ENCODE peak calls at places on chromosomes 6 and 20, in six cellular contexts. X, V, L, N, R and J are unnamed samples.

GRCh38 chr6:112227411-112227810 is 27.0 kb downstream of the LAMA4 start:
- DNase-seq in X (no peak), V (no peak), N (no peak), L (no peak), R (no peak), J (no peak)

GRCh38 chr20:34522969-34523871 is 7.0 kb downstream of the DYNLRB1 start:
- DNase-seq in R (no peak), V (peak; percentile 44), N (no peak), X (peak; percentile 28), L (peak; percentile 89), J (peak; percentile 87)

GRCh38 chr6:144845181-144845580 is 560.0 kb downstream of the UTRN start:
- DNase-seq in X (no peak), L (no peak), V (no peak), R (no peak), N (no peak), J (no peak)

GRCh38 chr6:134647861-134648260 is 302.0 kb downstream of the ALDH8A1 start:
- DNase-seq in R (no peak), L (no peak), N (no peak), V (no peak), X (no peak), J (no peak)

GRCh38 chr20:47360207-47360488 is 3.6 kb upstream of the ZMYND8 start:
- DNase-seq in R (no peak), L (no peak), X (peak; percentile 73), N (no peak), V (peak; percentile 98), J (no peak)

GRCh38 chr6:163296835-163297519 is 117.5 kb upstream of the QKI start:
- DNase-seq in N (no peak), R (no peak), V (no peak), L (no peak), X (no peak), J (no peak)

GRCh38 chr6:147204060-147204785 is at the start of gene STXBP5:
- DNase-seq in N (peak; percentile 76), X (peak; percentile 23), L (peak; percentile 73), V (no peak), R (no peak), J (peak; percentile 53)

GRCh38 chr6:141551318-141551717 is 581.4 kb upstream of the GJE1 start:
- DNase-seq in N (no peak), V (no peak), X (no peak), L (peak; percentile 10), R (no peak), J (no peak)

GRCh38 chr6:136235233-136235564 is 14.9 kb downstream of the MTFR2 start:
- DNase-seq in X (no peak), V (peak; percentile 67), N (no peak), L (no peak), R (no peak), J (no peak)

GRCh38 chr20:17644451-17644850 is 37.6 kb downstream of the RRBP1 start:
- DNase-seq in X (no peak), N (peak; percentile 47), V (no peak), L (no peak), R (no peak), J (no peak)

GRCh38 chr6:120410586-120410985 is 923.7 kb downstream of the TBC1D32 start:
- DNase-seq in L (no peak), V (no peak), X (no peak), N (no peak), R (no peak), J (no peak)

GRCh38 chr6:5125152-5126006 is 40.2 kb downstream of the PPP1R3G start:
- DNase-seq in L (peak; percentile 13), R (no peak), X (no peak), V (peak; percentile 80), N (no peak), J (no peak)

GRCh38 chr6:53067799-53068442 is 2.7 kb downstream of the FBXO9 start:
- DNase-seq in R (peak; percentile 40), L (no peak), N (no peak), V (no peak), X (no peak), J (no peak)

GRCh38 chr6:33428219-33428890 is 8.5 kb downstream of the SYNGAP1 start:
- DNase-seq in L (peak; percentile 83), R (peak; percentile 70), X (no peak), N (peak; percentile 59), V (no peak), J (peak; percentile 64)

GRCh38 chr20:63120286-63121090 is 95.4 kb downstream of the YTHDF1 start:
- DNase-seq in R (no peak), L (no peak), N (peak; percentile 34), X (no peak), V (no peak), J (peak; percentile 56)

GRCh38 chr20:63122626-63123025 is 93.3 kb downstream of the YTHDF1 start:
- DNase-seq in N (peak; percentile 3), R (no peak), X (no peak), L (no peak), V (no peak), J (peak; percentile 22)

GRCh38 chr20:63121246-63121645 is 94.7 kb downstream of the YTHDF1 start:
- DNase-seq in N (peak; percentile 31), L (no peak), X (no peak), V (no peak), R (no peak), J (no peak)

GRCh38 chr20:63123326-63123725 is 92.6 kb downstream of the YTHDF1 start:
- DNase-seq in X (no peak), N (no peak), R (no peak), V (no peak), L (no peak), J (peak; percentile 36)

DNA sequence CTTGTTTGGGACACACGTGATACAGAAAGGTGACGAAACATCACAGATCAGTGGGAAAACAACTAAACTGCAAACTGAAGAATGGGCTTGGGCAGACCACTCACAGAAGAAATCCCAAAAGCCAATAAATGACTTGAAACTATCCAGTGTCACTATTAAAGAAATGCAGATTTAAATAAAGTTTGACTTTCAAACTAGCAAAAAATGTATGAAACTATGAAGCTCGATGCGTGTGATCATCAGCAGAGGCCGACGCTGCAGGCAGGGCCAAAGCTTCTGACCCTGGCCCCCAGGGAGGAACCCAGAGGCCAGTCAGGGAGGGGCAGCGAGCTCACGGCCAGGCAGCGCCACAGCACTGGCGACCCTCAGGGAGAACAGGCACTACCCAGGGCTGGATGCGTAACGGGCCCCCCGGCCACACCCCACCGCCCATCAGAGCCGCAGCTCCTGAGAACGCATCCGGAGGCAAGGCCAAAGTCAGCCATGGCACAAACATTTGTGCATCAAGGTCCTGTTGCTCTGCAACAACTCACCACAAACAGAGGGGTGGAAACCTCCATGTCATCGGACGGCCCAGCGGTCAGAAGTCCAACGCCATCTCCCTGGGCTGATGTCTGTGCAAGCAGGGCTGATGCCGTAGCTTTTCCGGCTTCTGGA is 94.1 kb downstream of the YTHDF1 start:
- DNase-seq in V (no peak), X (no peak), R (no peak), N (peak; percentile 30), L (no peak), J (peak; percentile 63)
- H3K27me3 ChIP-seq in V (peaks cover 100% of the 10 kb centered on the region), X (peaks cover 26% of the 10 kb centered on the region), R (peaks cover 2% of the 10 kb centered on the region), N (peaks cover 37% of the 10 kb centered on the region), L (no peaks in the 10 kb centered on the region), J (no peaks in the 10 kb centered on the region)

GRCh38 chr6:91149914-91150674 is 563.2 kb upstream of the MAP3K7 start:
- DNase-seq in L (no peak), V (no peak), N (no peak), X (no peak), R (no peak), J (no peak)

GRCh38 chr6:91152824-91153223 is 566.0 kb upstream of the MAP3K7 start:
- DNase-seq in L (no peak), N (no peak), V (no peak), X (no peak), R (no peak), J (no peak)

GRCh38 chr6:91155129-91155528 is 568.3 kb upstream of the MAP3K7 start:
- DNase-seq in N (no peak), X (no peak), V (no peak), R (no peak), L (no peak), J (no peak)

GRCh38 chr6:91144161-91144560 is 557.3 kb upstream of the MAP3K7 start:
- DNase-seq in N (no peak), V (no peak), L (no peak), X (no peak), R (no peak), J (no peak)

DNA sequence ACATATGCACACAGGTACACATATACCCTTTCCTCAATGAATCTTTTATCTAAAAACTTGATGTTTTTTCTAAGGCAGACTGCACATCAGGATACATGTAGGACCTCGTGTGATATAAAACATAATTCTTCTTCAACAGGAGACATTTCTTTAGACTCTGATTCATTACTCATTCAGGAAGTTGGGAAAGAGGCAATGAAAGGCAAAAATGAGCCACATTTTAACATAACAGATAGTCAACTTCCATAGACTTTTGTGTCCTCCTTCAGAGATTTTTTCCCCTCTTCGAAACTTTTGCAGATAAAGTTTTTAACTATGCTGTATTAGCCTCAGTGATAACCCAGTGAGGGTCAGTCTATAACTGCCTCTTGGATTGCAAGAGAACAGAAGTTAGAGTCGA is 562.4 kb upstream of the MAP3K7 start:
- DNase-seq in L (no peak), X (no peak), R (no peak), V (no peak), N (no peak), J (no peak)
- H3K4me3 ChIP-seq in L (no peak overlapping the region), X (no peak overlapping the region), R (no peak overlapping the region), V (no peak overlapping the region), N (no peak overlapping the region), J (no peak overlapping the region)

GRCh38 chr20:61333484-61334108 is 81.5 kb downstream of the CDH4 start:
- DNase-seq in R (no peak), N (no peak), X (no peak), V (no peak), L (no peak), J (no peak)
- H3K27me3 ChIP-seq in R (no peaks in the 10 kb centered on the region), N (peaks cover 8% of the 10 kb centered on the region), X (no peaks in the 10 kb centered on the region), V (peaks cover 65% of the 10 kb centered on the region), L (no peaks in the 10 kb centered on the region), J (peaks cover 4% of the 10 kb centered on the region)

DNA sequence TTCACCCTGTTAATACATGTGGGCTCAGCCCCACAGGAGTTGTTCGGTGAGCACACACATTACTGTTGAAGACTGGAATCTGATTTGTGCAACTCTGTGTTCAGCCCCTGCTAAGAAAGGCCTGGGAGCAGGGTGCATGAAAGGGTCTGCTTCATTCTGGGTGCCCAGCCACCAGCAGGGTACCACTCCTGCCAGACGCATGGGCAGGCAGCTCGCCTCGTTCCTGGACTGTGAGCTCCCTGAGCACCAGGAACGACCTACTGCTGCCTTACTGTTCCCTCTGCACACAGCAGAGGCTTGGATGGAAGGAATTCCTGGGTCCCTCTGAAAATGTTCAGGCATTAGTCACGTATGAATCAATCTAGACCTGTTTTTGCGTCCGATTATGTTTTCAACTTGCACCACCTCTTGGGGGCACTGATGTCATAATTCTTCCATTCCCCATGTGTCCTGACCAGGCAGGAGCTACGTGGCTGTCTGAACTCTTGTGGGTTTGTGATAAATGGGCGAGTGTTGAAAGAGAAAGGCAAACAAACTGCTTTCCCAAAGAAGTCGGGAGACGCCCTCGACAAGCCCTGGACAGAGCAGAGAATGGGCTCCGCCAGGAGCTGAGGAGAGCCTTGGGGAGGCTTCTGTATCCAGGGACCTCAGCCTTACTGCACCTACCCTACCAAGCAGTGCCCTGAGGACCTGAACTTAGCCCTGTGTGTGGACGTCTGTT is 123.9 kb downstream of the LY86 start:
- DNase-seq in X (no peak), V (peak; percentile 96), R (peak; percentile 91), L (no peak), N (peak; percentile 64), J (no peak)
- H3K4me3 ChIP-seq in X (no peak overlapping the region), V (peak overlapping the region; percentile 23), R (no peak overlapping the region), L (no peak overlapping the region), N (peak overlapping the region; percentile 8), J (no peak overlapping the region)

GRCh38 chr6:43763812-43764522 is 6.0 kb upstream of the VEGFA start:
- DNase-seq in V (no peak), N (peak; percentile 10), X (no peak), R (no peak), L (no peak), J (peak; percentile 12)
- H3K27me3 ChIP-seq in V (no peaks in the 10 kb centered on the region), N (no peaks in the 10 kb centered on the region), X (no peaks in the 10 kb centered on the region), R (no peaks in the 10 kb centered on the region), L (no peaks in the 10 kb centered on the region), J (no peaks in the 10 kb centered on the region)